ENCODE peak calls at places on chromosomes 3 and 15, in seven cellular contexts. V is CD8-positive, alpha-beta memory T cell; C is choroid plexus epithelial cell; N is stimulated activated naive CD8-positive, alpha-beta T cell treated with anti-CD3 and anti-CD28 coated beads, Interleukin-15, Interleukin-2, amounts not matched to agents 100 U/mL and 50 U/mL, for 24 hours; E is uterus; I is Right ventricle myocardium superior; J is PC-3. K is an unnamed sample.
A peak's percentile ranks its signal among the peaks of the same experiment; 100 is the strongest.

GRCh38 chr3:26102376-26103110 is 312.7 kb downstream of the OXSM start:
- DNase-seq in V (no peak), C (no peak), N (no peak), E (no peak), I (no peak), J (no peak), K (no peak)

GRCh38 chr3:9224490-9224889 is 25.0 kb downstream of the SRGAP3 start:
- DNase-seq in V (no peak), C (peak; percentile 9), N (peak; percentile 5), E (no peak), I (no peak), J (peak; percentile 52), K (no peak)

GRCh38 chr3:31891876-31892455 is 89.1 kb downstream of the OSBPL10 start:
- DNase-seq in V (no peak), C (no peak), N (no peak), E (no peak), I (no peak), J (no peak), K (no peak)

GRCh38 chr15:62945063-62945462 is 97.5 kb upstream of the TPM1 start:
- DNase-seq in V (no peak), C (no peak), N (no peak), E (no peak), I (no peak), J (no peak), K (no peak)

GRCh38 chr3:155634121-155634719 is 110.7 kb downstream of the PLCH1 start:
- DNase-seq in V (no peak), C (no peak), N (no peak), E (no peak), I (no peak), J (no peak), K (no peak)

GRCh38 chr15:96345560-96346389 is 15.3 kb downstream of the NR2F2 start:
- DNase-seq in V (no peak), C (peak; percentile 85), N (no peak), E (peak; percentile 83), I (peak; percentile 86), J (peak; percentile 38), K (peak; percentile 89)

GRCh38 chr15:67690936-67691335 is 134.4 kb upstream of the SKOR1 start:
- DNase-seq in V (no peak), C (peak; percentile 72), N (no peak), E (no peak), I (no peak), J (peak; percentile 79), K (no peak)

GRCh38 chr15:41492597-41493204 is 973 bp upstream of the ITPKA start:
- DNase-seq in V (no peak), C (peak; percentile 38), N (no peak), E (no peak), I (no peak), J (no peak), K (no peak)

GRCh38 chr15:89203705-89204273 is 17.6 kb downstream of the RLBP1 start:
- DNase-seq in V (no peak), C (no peak), N (peak; percentile 43), E (no peak), I (no peak), J (no peak), K (no peak)

GRCh38 chr3:65979152-65979551 is 59.6 kb downstream of the MAGI1 start:
- DNase-seq in V (no peak), C (peak; percentile 88), N (no peak), E (no peak), I (no peak), J (no peak), K (no peak)

GRCh38 chr3:79018671-79019136 is 749.1 kb downstream of the ROBO1 start:
- DNase-seq in V (no peak), C (peak; percentile 83), N (peak; percentile 19), E (peak; percentile 59), I (peak; percentile 76), J (peak; percentile 53), K (peak; percentile 60)

GRCh38 chr3:115208066-115208750 is 61.1 kb upstream of the ZBTB20 start:
- DNase-seq in V (no peak), C (no peak), N (no peak), E (no peak), I (no peak), J (no peak), K (no peak)

K was measured in ovary.